ENCODE peak calls at places on chromosome 4, in nine cellular contexts. G is A172, X is EL, P is ELR, R is NCI-H146, I is fibroblast of the conjunctiva, Z is GM12878, Q is bronchial epithelial cell, B is T-helper 9 cell. F is an unnamed sample.

GRCh38 chr4:80309301-80310004 is 26.1 kb upstream of the CFAP299 start:
- DNase-seq in G (peak; percentile 77), X (peak; percentile 90), P (peak; percentile 96), R (no peak), I (peak; percentile 72), Z (no peak), Q (peak; percentile 94), B (no peak), F (peak; percentile 77)

GRCh38 chr4:77600521-77601451 is 4.8 kb upstream of the CXCL13 start:
- DNase-seq in G (peak; percentile 2), X (peak; percentile 23), P (peak; percentile 53), R (peak; percentile 28), I (peak; percentile 17), Z (no peak), Q (peak; percentile 64), B (no peak), F (peak; percentile 58)

GRCh38 chr4:2796261-2797187 is 3.6 kb downstream of the SH3BP2 start:
- DNase-seq in G (peak; percentile 98), X (peak; percentile 94), P (peak; percentile 78), R (no peak), I (no peak), Z (no peak), Q (peak; percentile 89), B (no peak), F (peak; percentile 58)

GRCh38 chr4:108426493-108426892 is 193.9 kb upstream of the RPL34 start:
- DNase-seq in G (peak; percentile 23), X (peak; percentile 44), P (peak; percentile 70), R (no peak), I (no peak), Z (no peak), Q (no peak), B (no peak), F (peak; percentile 4)

GRCh38 chr4:176150283-176150682 is 45.1 kb downstream of the SPATA4 start:
- DNase-seq in G (peak; percentile 30), X (peak; percentile 32), P (peak; percentile 56), R (no peak), I (peak; percentile 20), Z (no peak), Q (peak; percentile 37), B (no peak), F (peak; percentile 47)

GRCh38 chr4:57504139-57504538 is 394.0 kb upstream of the IGFBP7 start:
- DNase-seq in G (no peak), X (no peak), P (no peak), R (peak; percentile 74), I (no peak), Z (no peak), Q (no peak), B (no peak), F (no peak)

GRCh38 chr4:8289956-8290700 is 20.6 kb downstream of the HTRA3 start:
- DNase-seq in G (no peak), X (no peak), P (no peak), R (no peak), I (no peak), Z (no peak), Q (no peak), B (no peak), F (no peak)

GRCh38 chr4:104693601-104694201 is 199.0 kb upstream of the CXXC4 start:
- DNase-seq in G (peak; percentile 14), X (peak; percentile 13), P (peak; percentile 32), R (no peak), I (no peak), Z (no peak), Q (peak; percentile 26), B (no peak), F (peak; percentile 64)

GRCh38 chr4:115675721-115676120 is 562.3 kb upstream of the NDST4 start:
- DNase-seq in G (peak; percentile 45), X (no peak), P (peak; percentile 4), R (no peak), I (no peak), Z (no peak), Q (no peak), B (no peak), F (no peak)

GRCh38 chr4:3771167-3771809 is 5.1 kb downstream of the ADRA2C start:
- DNase-seq in G (no peak), X (no peak), P (no peak), R (no peak), I (no peak), Z (no peak), Q (no peak), B (no peak), F (no peak)

GRCh38 chr4:158006973-158007372 is 165.9 kb downstream of the GASK1B start:
- DNase-seq in G (no peak), X (no peak), P (no peak), R (no peak), I (no peak), Z (no peak), Q (no peak), B (no peak), F (no peak)

GRCh38 chr4:85860066-85860465 is 385.1 kb downstream of the ARHGAP24 start:
- DNase-seq in G (peak; percentile 42), X (peak; percentile 39), P (peak; percentile 62), R (no peak), I (no peak), Z (no peak), Q (peak; percentile 37), B (no peak), F (peak; percentile 56)

GRCh38 chr4:181077416-181077815 is 1165.8 kb upstream of the TENM3 start:
- DNase-seq in G (no peak), X (no peak), P (no peak), R (peak; percentile 45), I (peak; percentile 32), Z (no peak), Q (no peak), B (no peak), F (no peak)

GRCh38 chr4:5839751-5840674 is 52.9 kb downstream of the CRMP1 start:
- DNase-seq in G (no peak), X (no peak), P (no peak), R (peak; percentile 39), I (no peak), Z (no peak), Q (no peak), B (no peak), F (no peak)

GRCh38 chr4:152100378-152101201 is 339.8 kb upstream of the GATB start:
- DNase-seq in G (peak; percentile 63), X (no peak), P (peak; percentile 49), R (no peak), I (no peak), Z (no peak), Q (peak; percentile 85), B (peak; percentile 63), F (peak; percentile 80)

GRCh38 chr4:11966782-11967181 is 538.1 kb upstream of the HS3ST1 start:
- DNase-seq in G (no peak), X (no peak), P (no peak), R (no peak), I (no peak), Z (no peak), Q (no peak), B (no peak), F (no peak)

GRCh38 chr4:184807797-184808718 is 17.7 kb downstream of the ACSL1 start:
- DNase-seq in G (peak; percentile 51), X (peak; percentile 53), P (peak; percentile 78), R (peak; percentile 35), I (no peak), Z (no peak), Q (peak; percentile 78), B (no peak), F (peak; percentile 87)

GRCh38 chr4:187480146-187481145 is 515.1 kb upstream of the ZFP42 start:
- DNase-seq in G (peak; percentile 65), X (peak; percentile 76), P (peak; percentile 78), R (no peak), I (peak; percentile 23), Z (no peak), Q (peak; percentile 85), B (no peak), F (peak; percentile 82)